ENCODE peak calls at places on chromosomes 4 and X, in ten cellular contexts. N is T47D; B is stimulated activated CD4-positive, alpha-beta T cell treated with anti-CD3 and anti-CD28 coated beads, Interleukin-12 subunit alpha, Interleukin-12 subunit beta, amount 100 ng/mL, for 24 hours; X is OCI-LY7; P is M059J; K is substantia nigra; J is amniotic stem cell; C is lower lobe of right lung; V is CD8-positive, alpha-beta T cell; Q is fibroblast of the conjunctiva. F is an unnamed sample.

GRCh38 chrX:76802698-76803097 is 375.2 kb downstream of the MAGEE1 start:
- DNase-seq in V (no peak), Q (no peak), P (no peak), J (no peak), N (no peak), X (no peak), B (no peak), K (no peak), C (no peak), F (no peak)

GRCh38 chrX:101078716-101079115 is at the start of gene TMEM35A:
- DNase-seq in Q (no peak), K (peak), B (no peak), J (no peak), V (no peak), X (no peak), C (no peak), P (peak), N (no peak), F (no peak)

GRCh38 chr4:87188932-87189331 is 31.5 kb downstream of the KLHL8 start:
- DNase-seq in X (no peak), B (no peak), C (no peak), Q (no peak), P (no peak), N (peak), J (no peak), K (no peak), V (no peak), F (no peak)

GRCh38 chr4:122086338-122086737 is 65.8 kb upstream of the BLTP1 start:
- DNase-seq in B (no peak), Q (no peak), K (no peak), C (no peak), V (no peak), N (peak), X (no peak), P (no peak), J (no peak), F (no peak)

GRCh38 chr4:32192363-32192762 is 1472.2 kb downstream of the PCDH7 start:
- DNase-seq in K (no peak), V (no peak), B (no peak), N (no peak), C (no peak), P (no peak), Q (no peak), J (no peak), X (no peak), F (no peak)

GRCh38 chrX:109654710-109655109 is 29.7 kb upstream of the KCNE5 start:
- DNase-seq in J (no peak), K (no peak), V (no peak), X (no peak), P (no peak), N (no peak), C (no peak), B (no peak), Q (no peak), F (no peak)

GRCh38 chr4:73668806-73669205 is 48.6 kb upstream of the RASSF6 start:
- DNase-seq in Q (no peak), C (no peak), J (peak), P (peak), B (no peak), K (no peak), X (no peak), V (no peak), N (no peak), F (no peak)

GRCh38 chrX:133702230-133702629 is 283.2 kb downstream of the GPC3 start:
- DNase-seq in V (no peak), X (no peak), K (no peak), B (no peak), Q (no peak), P (no peak), N (no peak), C (no peak), J (no peak), F (no peak)

F was measured in germinal center.